ENCODE peak calls at places on chromosome 2, in four cellular contexts. One of them, this sample, is unnamed.

GRCh38 chr2:19673213-19673791 is 228.5 kb downstream of the TTC32 start:
- DNase-seq in NCI-H2029: no peak
- DNase-seq in adrenal gland: no peak
- DNase-seq in lower leg skin: no peak
- DNase-seq in this sample: no peak

GRCh38 chr2:156481295-156481694 is 45.1 kb downstream of the GPD2 start:
- DNase-seq in NCI-H2029: no peak
- DNase-seq in lower leg skin: no peak
- DNase-seq in adrenal gland: no peak
- DNase-seq in this sample: no peak

GRCh38 chr2:157260403-157261198 is 3.1 kb downstream of the GALNT5 start:
- DNase-seq in NCI-H2029: no peak
- DNase-seq in adrenal gland: no peak
- DNase-seq in lower leg skin: no peak
- DNase-seq in this sample: no peak

GRCh38 chr2:38997784-38998183 is 108.1 kb downstream of the ARHGEF33 start:
- DNase-seq in lower leg skin: no peak
- DNase-seq in adrenal gland: no peak
- DNase-seq in NCI-H2029: no peak
- DNase-seq in this sample: no peak

GRCh38 chr2:233819884-233820765 is 34.2 kb downstream of the HJURP start:
- DNase-seq in lower leg skin: peak
- DNase-seq in adrenal gland: no peak
- DNase-seq in NCI-H2029: no peak
- DNase-seq in this sample: peak

GRCh38 chr2:11562011-11562410 is 28.2 kb downstream of the GREB1 start:
- DNase-seq in lower leg skin: peak
- DNase-seq in NCI-H2029: no peak
- DNase-seq in adrenal gland: peak
- DNase-seq in this sample: no peak

GRCh38 chr2:66569974-66570373 is 135.0 kb downstream of the MEIS1 start:
- DNase-seq in lower leg skin: no peak
- DNase-seq in NCI-H2029: no peak
- DNase-seq in adrenal gland: no peak
- DNase-seq in this sample: no peak

GRCh38 chr2:200360364-200360763 is 53.9 kb downstream of the SPATS2L start:
- DNase-seq in lower leg skin: no peak
- DNase-seq in adrenal gland: no peak
- DNase-seq in NCI-H2029: no peak
- DNase-seq in this sample: no peak

GRCh38 chr2:158719411-158719810 is 75.7 kb upstream of the DAPL1 start:
- DNase-seq in NCI-H2029: no peak
- DNase-seq in lower leg skin: no peak
- DNase-seq in adrenal gland: no peak
- DNase-seq in this sample: no peak